ENCODE peak calls at places on chromosomes 1 and 21, in ten cellular contexts. One of them, this sample, is unnamed.

GRCh38 chr1:218429301-218429700 is 84.2 kb downstream of the TGFB2 start:
- DNase-seq in Calu3: no peak
- DNase-seq in Kasumi-1: no peak
- DNase-seq in BJ: no peak
- DNase-seq in AG20443: no peak
- DNase-seq in HS-5: no peak
- DNase-seq in AG10803: no peak
- DNase-seq in endothelial cell: no peak
- DNase-seq in T-cell: no peak
- DNase-seq in left cardiac atrium: no peak
- DNase-seq in this sample: no peak

GRCh38 chr21:39317134-39318090 is 4.0 kb upstream of the BRWD1 start:
- DNase-seq in Calu3: no peak
- DNase-seq in Kasumi-1: no peak
- DNase-seq in BJ: no peak
- DNase-seq in AG20443: no peak
- DNase-seq in HS-5: no peak
- DNase-seq in AG10803: no peak
- DNase-seq in endothelial cell: no peak
- DNase-seq in T-cell: no peak
- DNase-seq in left cardiac atrium: no peak
- DNase-seq in this sample: no peak

GRCh38 chr1:75310067-75310466 is 175.9 kb downstream of the LHX8 start:
- DNase-seq in Calu3: peak; percentile 1
- DNase-seq in Kasumi-1: no peak
- DNase-seq in BJ: no peak
- DNase-seq in AG20443: no peak
- DNase-seq in HS-5: peak; percentile 77
- DNase-seq in AG10803: no peak
- DNase-seq in endothelial cell: no peak
- DNase-seq in T-cell: no peak
- DNase-seq in left cardiac atrium: no peak
- DNase-seq in this sample: no peak

GRCh38 chr1:60762176-60762575 is 320.2 kb upstream of the NFIA start:
- DNase-seq in Calu3: no peak
- DNase-seq in Kasumi-1: no peak
- DNase-seq in BJ: no peak
- DNase-seq in AG20443: no peak
- DNase-seq in HS-5: no peak
- DNase-seq in AG10803: no peak
- DNase-seq in endothelial cell: no peak
- DNase-seq in T-cell: no peak
- DNase-seq in left cardiac atrium: no peak
- DNase-seq in this sample: no peak

GRCh38 chr1:229130028-229130668 is 140.8 kb upstream of the RAB4A start:
- DNase-seq in Calu3: no peak
- DNase-seq in Kasumi-1: peak; percentile 94
- DNase-seq in BJ: no peak
- DNase-seq in AG20443: no peak
- DNase-seq in HS-5: no peak
- DNase-seq in AG10803: no peak
- DNase-seq in endothelial cell: peak; percentile 7
- DNase-seq in T-cell: peak; percentile 17
- DNase-seq in left cardiac atrium: no peak
- DNase-seq in this sample: peak; percentile 29

GRCh38 chr1:8015036-8015808 is 10.9 kb downstream of the ERRFI1 start:
- DNase-seq in Calu3: peak; percentile 45
- DNase-seq in Kasumi-1: peak; percentile 77
- DNase-seq in BJ: peak; percentile 59
- DNase-seq in AG20443: peak; percentile 74
- DNase-seq in HS-5: peak; percentile 85
- DNase-seq in AG10803: peak; percentile 88
- DNase-seq in endothelial cell: peak; percentile 61
- DNase-seq in T-cell: no peak
- DNase-seq in left cardiac atrium: no peak
- DNase-seq in this sample: peak; percentile 16

GRCh38 chr1:203281851-203282661 is 23.3 kb upstream of the BTG2 start:
- DNase-seq in Calu3: no peak
- DNase-seq in Kasumi-1: no peak
- DNase-seq in BJ: no peak
- DNase-seq in AG20443: no peak
- DNase-seq in HS-5: no peak
- DNase-seq in AG10803: no peak
- DNase-seq in endothelial cell: no peak
- DNase-seq in T-cell: no peak
- DNase-seq in left cardiac atrium: no peak
- DNase-seq in this sample: no peak

GRCh38 chr1:99571092-99571734 is 74.7 kb upstream of the PALMD start:
- DNase-seq in Calu3: no peak
- DNase-seq in Kasumi-1: no peak
- DNase-seq in BJ: no peak
- DNase-seq in AG20443: no peak
- DNase-seq in HS-5: no peak
- DNase-seq in AG10803: no peak
- DNase-seq in endothelial cell: no peak
- DNase-seq in T-cell: no peak
- DNase-seq in left cardiac atrium: no peak
- DNase-seq in this sample: no peak

GRCh38 chr1:64320899-64321624 is 117.6 kb downstream of the UBE2U start:
- DNase-seq in Calu3: no peak
- DNase-seq in Kasumi-1: no peak
- DNase-seq in BJ: no peak
- DNase-seq in AG20443: no peak
- DNase-seq in HS-5: no peak
- DNase-seq in AG10803: no peak
- DNase-seq in endothelial cell: no peak
- DNase-seq in T-cell: no peak
- DNase-seq in left cardiac atrium: no peak
- DNase-seq in this sample: no peak

GRCh38 chr1:186948542-186948941 is 119.8 kb downstream of the PLA2G4A start:
- DNase-seq in Calu3: peak; percentile 60
- DNase-seq in Kasumi-1: no peak
- DNase-seq in BJ: no peak
- DNase-seq in AG20443: no peak
- DNase-seq in HS-5: no peak
- DNase-seq in AG10803: no peak
- DNase-seq in endothelial cell: peak; percentile 21
- DNase-seq in T-cell: no peak
- DNase-seq in left cardiac atrium: peak; percentile 55
- DNase-seq in this sample: no peak

GRCh38 chr1:235442788-235443429 is 61.3 kb downstream of the B3GALNT2 start:
- DNase-seq in Calu3: no peak
- DNase-seq in Kasumi-1: no peak
- DNase-seq in BJ: peak; percentile 35
- DNase-seq in AG20443: peak; percentile 75
- DNase-seq in HS-5: peak; percentile 36
- DNase-seq in AG10803: peak; percentile 69
- DNase-seq in endothelial cell: no peak
- DNase-seq in T-cell: no peak
- DNase-seq in left cardiac atrium: no peak
- DNase-seq in this sample: no peak

GRCh38 chr1:232249335-232249734 is 380.6 kb downstream of the SIPA1L2 start:
- DNase-seq in Calu3: no peak
- DNase-seq in Kasumi-1: peak; percentile 24
- DNase-seq in BJ: no peak
- DNase-seq in AG20443: no peak
- DNase-seq in HS-5: no peak
- DNase-seq in AG10803: no peak
- DNase-seq in endothelial cell: no peak
- DNase-seq in T-cell: no peak
- DNase-seq in left cardiac atrium: no peak
- DNase-seq in this sample: no peak

GRCh38 chr1:219041819-219042218 is 131.9 kb upstream of the LYPLAL1 start:
- DNase-seq in Calu3: peak; percentile 56
- DNase-seq in Kasumi-1: no peak
- DNase-seq in BJ: no peak
- DNase-seq in AG20443: no peak
- DNase-seq in HS-5: no peak
- DNase-seq in AG10803: no peak
- DNase-seq in endothelial cell: no peak
- DNase-seq in T-cell: no peak
- DNase-seq in left cardiac atrium: peak; percentile 18
- DNase-seq in this sample: no peak

GRCh38 chr1:94739521-94740061 is 80.6 kb upstream of the SLC44A3 start:
- DNase-seq in Calu3: no peak
- DNase-seq in Kasumi-1: no peak
- DNase-seq in BJ: peak; percentile 57
- DNase-seq in AG20443: peak; percentile 85
- DNase-seq in HS-5: peak; percentile 76
- DNase-seq in AG10803: peak; percentile 96
- DNase-seq in endothelial cell: no peak
- DNase-seq in T-cell: no peak
- DNase-seq in left cardiac atrium: peak; percentile 67
- DNase-seq in this sample: no peak

GRCh38 chr1:19179597-19180271 is 30.3 kb downstream of the UBR4 start:
- DNase-seq in Calu3: no peak
- DNase-seq in Kasumi-1: peak; percentile 96
- DNase-seq in BJ: no peak
- DNase-seq in AG20443: peak; percentile 14
- DNase-seq in HS-5: no peak
- DNase-seq in AG10803: peak; percentile 30
- DNase-seq in endothelial cell: peak; percentile 20
- DNase-seq in T-cell: peak; percentile 22
- DNase-seq in left cardiac atrium: no peak
- DNase-seq in this sample: peak; percentile 99

GRCh38 chr1:6668503-6668902 is 33.1 kb downstream of the DNAJC11 start:
- DNase-seq in Calu3: no peak
- DNase-seq in Kasumi-1: no peak
- DNase-seq in BJ: no peak
- DNase-seq in AG20443: no peak
- DNase-seq in HS-5: no peak
- DNase-seq in AG10803: no peak
- DNase-seq in endothelial cell: no peak
- DNase-seq in T-cell: no peak
- DNase-seq in left cardiac atrium: no peak
- DNase-seq in this sample: no peak

GRCh38 chr1:185917646-185918045 is 183.5 kb downstream of the HMCN1 start:
- DNase-seq in Calu3: no peak
- DNase-seq in Kasumi-1: peak; percentile 31
- DNase-seq in BJ: no peak
- DNase-seq in AG20443: peak; percentile 45
- DNase-seq in HS-5: no peak
- DNase-seq in AG10803: peak; percentile 55
- DNase-seq in endothelial cell: peak; percentile 51
- DNase-seq in T-cell: no peak
- DNase-seq in left cardiac atrium: no peak
- DNase-seq in this sample: no peak

GRCh38 chr1:17369466-17369865 is 2.5 kb upstream of the PADI6 start:
- DNase-seq in Calu3: no peak
- DNase-seq in Kasumi-1: no peak
- DNase-seq in BJ: no peak
- DNase-seq in AG20443: peak; percentile 44
- DNase-seq in HS-5: peak; percentile 58
- DNase-seq in AG10803: peak; percentile 8
- DNase-seq in endothelial cell: no peak
- DNase-seq in T-cell: no peak
- DNase-seq in left cardiac atrium: no peak
- DNase-seq in this sample: no peak

GRCh38 chr1:218171302-218171893 is 113.7 kb upstream of the RRP15 start:
- DNase-seq in Calu3: no peak
- DNase-seq in Kasumi-1: peak; percentile 73
- DNase-seq in BJ: no peak
- DNase-seq in AG20443: peak; percentile 29
- DNase-seq in HS-5: peak; percentile 34
- DNase-seq in AG10803: peak; percentile 51
- DNase-seq in endothelial cell: no peak
- DNase-seq in T-cell: no peak
- DNase-seq in left cardiac atrium: no peak
- DNase-seq in this sample: peak; percentile 8

GRCh38 chr1:82838066-82838465 is 1037.3 kb downstream of the ADGRL2 start:
- DNase-seq in Calu3: no peak
- DNase-seq in Kasumi-1: no peak
- DNase-seq in BJ: peak; percentile 11
- DNase-seq in AG20443: peak; percentile 43
- DNase-seq in HS-5: no peak
- DNase-seq in AG10803: peak; percentile 6
- DNase-seq in endothelial cell: no peak
- DNase-seq in T-cell: no peak
- DNase-seq in left cardiac atrium: no peak
- DNase-seq in this sample: no peak

GRCh38 chr21:46295996-46296752 is 10.0 kb downstream of the YBEY start:
- DNase-seq in Calu3: no peak
- DNase-seq in Kasumi-1: peak; percentile 73
- DNase-seq in BJ: peak; percentile 67
- DNase-seq in AG20443: peak; percentile 95
- DNase-seq in HS-5: no peak
- DNase-seq in AG10803: peak; percentile 96
- DNase-seq in endothelial cell: no peak
- DNase-seq in T-cell: peak; percentile 72
- DNase-seq in left cardiac atrium: peak; percentile 93
- DNase-seq in this sample: peak; percentile 94

GRCh38 chr1:24705260-24706073 is 39.8 kb upstream of the CLIC4 start:
- DNase-seq in Calu3: peak; percentile 90
- DNase-seq in Kasumi-1: no peak
- DNase-seq in BJ: no peak
- DNase-seq in AG20443: peak; percentile 51
- DNase-seq in HS-5: no peak
- DNase-seq in AG10803: peak; percentile 61
- DNase-seq in endothelial cell: peak; percentile 81
- DNase-seq in T-cell: peak; percentile 4
- DNase-seq in left cardiac atrium: peak; percentile 91
- DNase-seq in this sample: no peak

GRCh38 chr1:45359882-45360513 is 19.8 kb upstream of the MUTYH start:
- DNase-seq in Calu3: peak; percentile 58
- DNase-seq in Kasumi-1: peak; percentile 74
- DNase-seq in BJ: no peak
- DNase-seq in AG20443: peak; percentile 66
- DNase-seq in HS-5: peak; percentile 14
- DNase-seq in AG10803: peak; percentile 71
- DNase-seq in endothelial cell: peak; percentile 39
- DNase-seq in T-cell: peak; percentile 32
- DNase-seq in left cardiac atrium: peak; percentile 75
- DNase-seq in this sample: no peak

GRCh38 chr1:204104331-204105222 is 31.7 kb downstream of the SOX13 start:
- DNase-seq in Calu3: peak; percentile 60
- DNase-seq in Kasumi-1: no peak
- DNase-seq in BJ: no peak
- DNase-seq in AG20443: no peak
- DNase-seq in HS-5: peak; percentile 16
- DNase-seq in AG10803: no peak
- DNase-seq in endothelial cell: no peak
- DNase-seq in T-cell: peak; percentile 18
- DNase-seq in left cardiac atrium: peak; percentile 59
- DNase-seq in this sample: no peak

GRCh38 chr1:245091818-245092637 is 62.8 kb upstream of the KIF26B start:
- DNase-seq in Calu3: peak; percentile 66
- DNase-seq in Kasumi-1: peak; percentile 50
- DNase-seq in BJ: peak; percentile 89
- DNase-seq in AG20443: peak; percentile 93
- DNase-seq in HS-5: peak; percentile 95
- DNase-seq in AG10803: peak; percentile 95
- DNase-seq in endothelial cell: peak; percentile 6
- DNase-seq in T-cell: no peak
- DNase-seq in left cardiac atrium: peak; percentile 79
- DNase-seq in this sample: no peak

GRCh38 chr1:211493133-211493864 is 1.3 kb upstream of the RD3 start:
- DNase-seq in Calu3: no peak
- DNase-seq in Kasumi-1: no peak
- DNase-seq in BJ: no peak
- DNase-seq in AG20443: no peak
- DNase-seq in HS-5: no peak
- DNase-seq in AG10803: no peak
- DNase-seq in endothelial cell: no peak
- DNase-seq in T-cell: no peak
- DNase-seq in left cardiac atrium: no peak
- DNase-seq in this sample: no peak

GRCh38 chr1:19657511-19657910 is 7.2 kb upstream of the HTR6 start:
- DNase-seq in Calu3: no peak
- DNase-seq in Kasumi-1: no peak
- DNase-seq in BJ: no peak
- DNase-seq in AG20443: no peak
- DNase-seq in HS-5: no peak
- DNase-seq in AG10803: no peak
- DNase-seq in endothelial cell: no peak
- DNase-seq in T-cell: no peak
- DNase-seq in left cardiac atrium: no peak
- DNase-seq in this sample: no peak

This sample was measured in GF-D8.